ENCODE peak calls at places on chromosomes 4 and X, in four cellular contexts. One of them, this sample, is unnamed.
A peak's percentile ranks its signal among the peaks of the same experiment; 100 is the strongest.

GRCh38 chrX:275967-276587 is 5.1 kb upstream of the PLCXD1 start:
- DNase-seq in HCT116: peak; percentile 37
- DNase-seq in A549: peak; percentile 93
- DNase-seq in HL-60: peak; percentile 74
- DNase-seq in this sample: peak; percentile 86

GRCh38 chrX:19739683-19740082 is 147.7 kb downstream of the SH3KBP1 start:
- DNase-seq in A549: peak; percentile 64
- DNase-seq in HL-60: peak; percentile 64
- DNase-seq in HCT116: peak; percentile 32
- DNase-seq in this sample: peak; percentile 64

GRCh38 chr4:153471691-153472080 is 5.5 kb downstream of the TMEM131L start:
- DNase-seq in A549: no peak
- DNase-seq in HCT116: no peak
- DNase-seq in HL-60: no peak
- DNase-seq in this sample: no peak

GRCh38 chrX:137194164-137194563 is 160.4 kb upstream of the GPR101 start:
- DNase-seq in HL-60: peak; percentile 42
- DNase-seq in HCT116: peak; percentile 16
- DNase-seq in A549: peak; percentile 5
- DNase-seq in this sample: peak; percentile 16

GRCh38 chr4:149999485-150000074 is 78.7 kb upstream of the DCLK2 start:
- DNase-seq in A549: peak; percentile 36
- DNase-seq in HL-60: peak; percentile 37
- DNase-seq in HCT116: peak; percentile 60
- DNase-seq in this sample: peak; percentile 34

GRCh38 chr4:20384456-20384855 is 132.8 kb downstream of the SLIT2 start:
- DNase-seq in A549: no peak
- DNase-seq in HL-60: no peak
- DNase-seq in HCT116: no peak
- DNase-seq in this sample: no peak

GRCh38 chr4:169160825-169161224 is 109.9 kb downstream of the SH3RF1 start:
- DNase-seq in HL-60: no peak
- DNase-seq in A549: no peak
- DNase-seq in HCT116: no peak
- DNase-seq in this sample: no peak

GRCh38 chrX:129678176-129678880 is 23.6 kb upstream of the APLN start:
- DNase-seq in HL-60: peak; percentile 14
- DNase-seq in A549: peak; percentile 61
- DNase-seq in HCT116: no peak
- DNase-seq in this sample: peak; percentile 62

GRCh38 chr4:142817442-142817841 is 28.7 kb downstream of the INPP4B start:
- DNase-seq in HCT116: peak; percentile 88
- DNase-seq in A549: no peak
- DNase-seq in HL-60: peak; percentile 11
- DNase-seq in this sample: no peak

GRCh38 chr4:175791221-175791620 is 20.8 kb downstream of the GPM6A start:
- DNase-seq in A549: no peak
- DNase-seq in HCT116: no peak
- DNase-seq in HL-60: no peak
- DNase-seq in this sample: no peak

GRCh38 chrX:135345328-135345645 is 36.0 kb downstream of the ETDC start:
- DNase-seq in HCT116: no peak
- DNase-seq in HL-60: no peak
- DNase-seq in A549: peak; percentile 5
- DNase-seq in this sample: peak; percentile 30

DNA sequence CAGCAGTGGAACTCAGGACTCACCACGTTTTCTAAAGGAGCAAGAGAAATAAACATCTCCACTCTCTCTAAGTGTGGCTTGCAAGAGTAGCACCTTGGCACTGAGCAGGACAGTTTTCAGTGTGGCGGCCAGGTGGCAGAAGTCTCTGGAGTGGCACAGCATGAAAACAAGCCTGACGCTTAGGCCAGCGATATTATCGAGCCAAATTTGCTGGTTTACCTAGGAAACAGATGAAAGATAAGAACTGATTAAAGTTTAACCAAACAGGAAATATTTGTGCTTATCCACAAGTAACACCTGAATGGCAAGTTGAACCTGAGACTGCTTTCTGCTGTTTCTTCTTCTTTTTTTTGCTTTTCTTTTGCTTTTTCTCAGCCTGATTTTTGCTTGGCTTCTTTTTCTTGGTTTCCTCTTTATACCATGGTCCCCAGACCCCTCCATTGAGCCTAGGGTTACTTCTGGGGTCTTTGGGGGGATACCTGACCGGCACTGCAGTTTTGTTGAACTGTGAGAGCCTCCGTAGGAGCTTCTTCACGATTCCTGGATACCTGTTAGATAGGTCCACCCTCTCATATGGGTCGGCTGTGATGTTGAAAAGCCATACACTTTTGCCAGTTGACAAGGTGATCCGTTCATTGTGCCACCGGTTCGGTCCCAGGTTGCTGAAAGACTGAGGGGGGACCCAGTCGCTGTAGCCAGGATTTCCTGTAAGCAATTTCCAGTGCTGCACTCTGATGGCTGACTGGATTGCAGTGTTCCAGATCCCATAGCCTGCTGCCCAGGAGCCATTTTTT is 77.3 kb downstream of the ARSJ start:
- DNase-seq in HL-60: no peak
- DNase-seq in A549: no peak
- DNase-seq in HCT116: no peak
- DNase-seq in this sample: no peak
- TF ChIP-seq REST in HL-60: no peak
- TF ChIP-seq REST in A549: no peak
- TF ChIP-seq REST in HCT116: no peak
- TF ChIP-seq REST in this sample: no peak

GRCh38 chr4:39470402-39470801 is 11.5 kb downstream of the LIAS start:
- DNase-seq in HCT116: no peak
- DNase-seq in HL-60: no peak
- DNase-seq in A549: no peak
- DNase-seq in this sample: no peak
- TF ChIP-seq REST in HCT116: no peak
- TF ChIP-seq REST in HL-60: no peak
- TF ChIP-seq REST in A549: no peak
- TF ChIP-seq REST in this sample: no peak

DNA sequence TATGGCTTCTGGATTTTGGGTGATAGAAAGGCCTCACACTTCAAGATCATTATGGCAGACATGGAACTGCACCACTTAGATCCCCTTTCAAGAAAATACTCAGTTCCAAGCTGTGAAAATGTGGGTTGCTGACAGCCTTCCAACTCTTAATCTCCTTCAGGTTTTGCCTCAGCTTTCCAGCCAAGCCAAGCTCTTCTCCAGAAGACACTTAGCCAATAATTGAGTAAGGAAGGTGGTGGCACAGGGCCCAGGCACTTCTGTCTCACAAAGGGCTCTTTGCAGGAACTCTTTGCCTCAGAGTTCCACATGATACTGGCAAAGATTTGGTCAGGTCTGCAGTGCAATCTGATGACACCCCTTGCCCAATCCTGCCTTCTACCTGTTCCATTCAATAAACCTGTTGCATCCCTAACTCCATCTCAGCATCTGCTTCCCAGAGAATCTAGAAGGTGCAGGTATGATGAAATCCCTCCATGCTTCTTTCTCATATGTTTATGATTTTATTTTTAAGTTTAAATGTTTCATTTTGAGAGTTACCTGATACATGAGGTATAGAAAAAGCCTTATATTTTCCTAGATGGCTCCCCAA is 30.6 kb downstream of the ANXA5 start:
- DNase-seq in A549: no peak
- DNase-seq in HL-60: no peak
- DNase-seq in HCT116: no peak
- DNase-seq in this sample: no peak
- TF ChIP-seq REST in A549: no peak
- TF ChIP-seq REST in HL-60: no peak
- TF ChIP-seq REST in HCT116: no peak
- TF ChIP-seq REST in this sample: no peak

GRCh38 chr4:9870165-9870564 is 88.7 kb downstream of the DRD5 start:
- DNase-seq in A549: no peak
- DNase-seq in HCT116: no peak
- DNase-seq in HL-60: no peak
- DNase-seq in this sample: no peak
- TF ChIP-seq REST in A549: no peak
- TF ChIP-seq REST in HCT116: no peak
- TF ChIP-seq REST in HL-60: no peak
- TF ChIP-seq REST in this sample: no peak

DNA sequence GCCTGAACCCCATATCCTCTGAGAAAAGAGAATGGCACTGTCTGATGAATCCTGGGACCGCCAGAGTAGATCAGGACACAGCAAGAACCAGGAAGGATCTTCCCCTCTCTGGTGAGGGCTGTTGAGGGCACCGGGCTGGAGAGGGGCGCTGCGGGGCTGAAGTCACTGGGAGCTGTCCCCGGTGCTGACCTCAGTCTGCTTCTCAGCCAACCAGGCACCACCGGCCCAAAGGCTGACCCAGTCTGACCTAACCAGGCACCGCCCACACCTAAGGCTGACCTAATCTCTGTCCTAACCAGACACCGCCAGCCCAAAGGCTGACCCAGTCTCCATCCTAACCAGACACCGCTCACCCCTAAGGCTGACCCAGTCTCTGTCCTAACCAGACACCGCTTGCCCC is 82.8 kb downstream of the CPZ start:
- DNase-seq in HL-60: no peak
- DNase-seq in A549: no peak
- DNase-seq in HCT116: no peak
- DNase-seq in this sample: no peak
- TF ChIP-seq REST in HL-60: peak; percentile 93
- TF ChIP-seq REST in A549: peak; percentile 82
- TF ChIP-seq REST in HCT116: peak; percentile 74
- TF ChIP-seq REST in this sample: no peak

GRCh38 chr4:184514121-184514988 is 40.0 kb upstream of the IRF2 start:
- DNase-seq in HCT116: no peak
- DNase-seq in A549: peak; percentile 25
- DNase-seq in HL-60: peak; percentile 77
- DNase-seq in this sample: peak; percentile 35
- TF ChIP-seq REST in HCT116: no peak
- TF ChIP-seq REST in A549: no peak
- TF ChIP-seq REST in HL-60: no peak
- TF ChIP-seq REST in this sample: no peak

DNA sequence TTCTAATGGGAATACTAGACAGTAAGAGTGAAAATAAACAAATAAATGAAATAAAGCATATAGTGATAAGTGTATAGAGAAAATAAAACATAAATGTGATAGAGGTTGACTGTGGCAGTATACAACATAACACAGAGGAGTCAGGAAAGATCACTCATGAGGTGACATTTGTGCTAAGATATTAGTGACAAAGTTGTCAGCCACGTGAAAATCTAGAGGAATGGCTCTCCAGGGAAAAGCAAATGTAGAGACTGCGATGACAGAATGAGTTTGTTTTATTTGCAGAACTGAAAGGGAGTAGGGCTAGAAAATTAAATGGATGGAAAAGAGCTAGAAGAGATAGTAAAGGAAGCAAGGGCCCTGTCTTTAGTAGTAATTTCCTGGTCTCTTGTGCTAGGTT is 72.8 kb upstream of the GABRA2 start:
- DNase-seq in A549: no peak
- DNase-seq in HL-60: no peak
- DNase-seq in HCT116: no peak
- DNase-seq in this sample: no peak
- TF ChIP-seq REST in A549: no peak
- TF ChIP-seq REST in HL-60: no peak
- TF ChIP-seq REST in HCT116: no peak
- TF ChIP-seq REST in this sample: no peak

GRCh38 chrX:47360423-47361179 is 9.8 kb upstream of the ZNF157 start:
- DNase-seq in HCT116: no peak
- DNase-seq in HL-60: no peak
- DNase-seq in A549: no peak
- DNase-seq in this sample: no peak
- TF ChIP-seq REST in HCT116: no peak
- TF ChIP-seq REST in HL-60: no peak
- TF ChIP-seq REST in A549: no peak
- TF ChIP-seq REST in this sample: no peak

DNA sequence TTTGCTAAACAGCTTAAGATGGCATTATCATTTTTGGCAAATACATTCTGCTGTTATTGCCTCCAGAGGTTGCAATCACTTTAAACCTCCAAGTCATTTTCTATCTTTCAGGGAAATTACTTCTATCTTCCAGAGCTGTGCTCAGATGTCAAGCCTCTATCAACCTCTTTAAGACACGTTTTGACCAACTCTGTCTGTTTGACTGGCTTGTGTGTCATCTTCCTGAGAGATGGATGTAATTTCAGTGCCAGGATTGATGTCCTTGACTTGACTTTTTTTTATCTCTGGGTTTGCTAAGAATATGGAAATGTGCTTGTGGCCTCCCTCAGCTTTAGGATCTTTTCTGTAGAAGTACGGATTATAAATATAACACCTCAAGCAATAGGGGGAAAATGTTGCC is 263.4 kb downstream of the GLUD2 start:
- DNase-seq in HL-60: no peak
- DNase-seq in A549: no peak
- DNase-seq in HCT116: no peak
- DNase-seq in this sample: no peak
- TF ChIP-seq REST in HL-60: no peak
- TF ChIP-seq REST in A549: no peak
- TF ChIP-seq REST in HCT116: no peak
- TF ChIP-seq REST in this sample: no peak

GRCh38 chr4:178554352-178554751 is 1112.1 kb upstream of the AGA start:
- DNase-seq in HL-60: no peak
- DNase-seq in HCT116: no peak
- DNase-seq in A549: no peak
- DNase-seq in this sample: no peak
- TF ChIP-seq REST in HL-60: no peak
- TF ChIP-seq REST in HCT116: no peak
- TF ChIP-seq REST in A549: no peak
- TF ChIP-seq REST in this sample: no peak

This sample was measured in SK-N-SH.